ENCODE peak calls at places on chromosomes 4 and X, in five cellular contexts. B is A673, F is mammary epithelial cell, J is body of pancreas, P is WERI-Rb-1. N is an unnamed sample.

GRCh38 chr4:138259296-138259695 is 17.1 kb upstream of the SLC7A11 start:
- DNase-seq in B (no peak), F (peak; percentile 56), J (no peak), P (no peak), N (no peak)

GRCh38 chr4:38132140-38132673 is 172.0 kb downstream of the PTTG2 start:
- DNase-seq in B (peak; percentile 36), F (peak; percentile 99), J (peak; percentile 35), P (no peak), N (peak; percentile 94)

GRCh38 chr4:22301253-22301652 is 214.6 kb downstream of the ADGRA3 start:
- DNase-seq in B (no peak), F (no peak), J (no peak), P (no peak), N (no peak)

GRCh38 chr4:85778809-85779124 is 303.8 kb downstream of the ARHGAP24 start:
- DNase-seq in B (no peak), F (no peak), J (no peak), P (no peak), N (peak; percentile 52)

GRCh38 chrX:140110081-140110650 is 144.8 kb upstream of the CXorf66 start:
- DNase-seq in B (no peak), F (no peak), J (no peak), P (no peak), N (no peak)

GRCh38 chr4:38177792-38178665 is 217.8 kb downstream of the PTTG2 start:
- DNase-seq in B (no peak), F (no peak), J (peak; percentile 89), P (no peak), N (no peak)

GRCh38 chr4:11343536-11343935 is 85.2 kb downstream of the HS3ST1 start:
- DNase-seq in B (no peak), F (no peak), J (no peak), P (no peak), N (no peak)

GRCh38 chrX:9677098-9677739 is 88.4 kb downstream of the GPR143 start:
- DNase-seq in B (no peak), F (no peak), J (no peak), P (no peak), N (no peak)

GRCh38 chr4:140743194-140743931 is 12.8 kb downstream of the TBC1D9 start:
- DNase-seq in B (peak; percentile 70), F (peak; percentile 62), J (no peak), P (no peak), N (peak; percentile 85)

GRCh38 chr4:83219344-83219990 is 65.1 kb downstream of the COQ2 start:
- DNase-seq in B (no peak), F (peak; percentile 86), J (no peak), P (peak; percentile 11), N (peak; percentile 16)

GRCh38 chr4:83219991-83220360 is 64.6 kb downstream of the COQ2 start:
- DNase-seq in B (no peak), F (no peak), J (no peak), P (no peak), N (no peak)

GRCh38 chr4:83214079-83214478 is 70.5 kb downstream of the COQ2 start:
- DNase-seq in B (no peak), F (no peak), J (no peak), P (no peak), N (no peak)

GRCh38 chr4:83216856-83217683 is 67.5 kb downstream of the COQ2 start:
- DNase-seq in B (no peak), F (no peak), J (no peak), P (no peak), N (no peak)

GRCh38 chr4:83217721-83218522 is 66.7 kb downstream of the COQ2 start:
- DNase-seq in B (no peak), F (no peak), J (no peak), P (no peak), N (no peak)
- H3K27ac ChIP-seq in B (no peak overlapping the region), F (no peak overlapping the region), J (no peak overlapping the region), P (no peak overlapping the region), N (no peak overlapping the region)

DNA sequence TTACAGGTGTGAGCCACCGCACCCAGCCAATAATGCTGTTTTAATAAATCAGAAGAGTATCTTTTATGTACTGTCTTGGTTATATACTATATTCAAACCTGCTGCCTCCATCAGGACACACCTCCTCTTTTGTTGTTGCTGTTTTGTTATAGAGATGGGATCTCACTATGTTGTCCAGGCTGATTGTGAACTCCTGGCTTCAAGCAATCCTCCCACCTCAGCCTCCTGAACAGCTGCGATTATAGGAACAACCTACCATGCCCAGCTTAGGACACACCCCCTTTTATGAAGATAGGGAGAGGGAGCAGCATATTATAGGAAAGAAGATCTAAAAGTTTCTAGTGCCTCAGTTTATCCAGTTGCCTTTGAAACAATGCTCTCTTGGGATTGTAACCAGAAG is 62.2 kb upstream of the RAB33B start:
- DNase-seq in B (no peak), F (no peak), J (no peak), P (no peak), N (no peak)
- H3K36me3 ChIP-seq in B (peaks cover 60% of the 10 kb centered on the region), F (peaks cover 7% of the 10 kb centered on the region), J (peaks cover 2% of the 10 kb centered on the region), P (peaks cover 43% of the 10 kb centered on the region), N (peaks cover 64% of the 10 kb centered on the region)

DNA sequence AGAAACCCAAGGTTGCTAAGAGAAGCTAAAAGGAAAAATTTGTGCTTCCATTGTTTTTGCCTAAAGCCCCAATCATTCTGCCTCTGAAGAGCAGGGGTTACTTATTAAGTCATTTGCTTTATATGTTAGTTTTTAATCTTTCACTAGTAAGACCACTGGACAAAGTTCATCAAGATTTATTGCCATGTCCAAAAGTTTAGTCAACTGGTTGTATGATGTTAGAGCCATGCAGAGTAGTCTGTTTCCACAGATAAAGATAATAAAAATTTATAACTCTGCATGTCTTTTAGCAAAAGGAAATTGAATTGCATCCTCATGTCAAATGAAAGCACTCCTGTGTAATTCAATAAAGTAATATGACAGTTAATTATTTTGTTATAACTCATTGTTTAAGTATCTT is 75.8 kb upstream of the PRKG2 start:
- DNase-seq in B (no peak), F (no peak), J (no peak), P (no peak), N (no peak)
- H3K27ac ChIP-seq in B (no peak overlapping the region), F (no peak overlapping the region), J (no peak overlapping the region), P (no peak overlapping the region), N (no peak overlapping the region)

DNA sequence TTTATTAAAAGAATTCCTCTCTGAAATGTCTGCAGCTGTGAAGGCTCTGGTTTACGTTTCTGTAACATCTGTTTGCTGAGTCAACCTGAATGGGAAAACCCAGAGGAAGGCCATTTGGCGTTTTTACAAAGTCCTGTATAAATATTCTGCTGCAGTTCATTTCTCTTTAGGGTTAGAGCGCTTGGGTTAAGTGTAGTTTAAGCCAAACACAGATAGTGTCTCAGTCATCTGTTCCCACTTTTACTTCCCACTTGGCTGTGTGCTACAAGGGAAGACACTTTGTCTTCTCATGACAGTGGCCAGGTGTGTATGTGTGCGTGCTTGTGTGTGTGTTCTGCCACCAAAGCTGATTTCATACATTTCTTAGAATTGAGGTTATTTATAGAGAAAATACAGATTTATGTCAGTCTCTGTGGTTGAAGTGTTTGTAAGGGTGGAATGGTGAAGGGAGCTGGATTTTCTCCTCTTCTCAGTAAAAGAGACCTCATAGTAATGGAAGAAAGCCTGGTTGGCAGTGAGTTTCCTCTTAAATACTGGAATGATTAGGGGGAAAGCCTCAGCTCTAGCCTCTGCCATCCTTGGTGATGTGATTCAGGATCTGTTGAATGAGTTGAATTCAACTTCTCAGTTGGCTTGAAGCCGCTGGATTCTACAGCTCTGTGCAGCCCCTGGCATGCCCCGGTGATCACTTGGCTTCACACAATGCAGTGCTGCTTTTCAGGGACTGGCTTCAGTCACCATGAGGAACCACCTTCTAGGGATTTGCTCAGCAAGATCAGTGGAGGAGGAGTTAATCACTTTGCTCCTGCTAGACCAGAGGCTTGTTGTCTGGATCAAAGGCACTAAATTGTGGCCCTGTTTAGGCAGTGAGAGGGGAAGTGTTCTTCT is 50.6 kb downstream of the JADE1 start:
- DNase-seq in B (no peak), F (no peak), J (no peak), P (no peak), N (no peak)
- H3K36me3 ChIP-seq in B (peaks cover 71% of the 10 kb centered on the region), F (peaks cover 10% of the 10 kb centered on the region), J (peaks cover 51% of the 10 kb centered on the region), P (peaks cover 98% of the 10 kb centered on the region), N (peaks cover 58% of the 10 kb centered on the region)

GRCh38 chr4:39341075-39341725 is 25.0 kb downstream of the RFC1 start:
- DNase-seq in B (no peak), F (no peak), J (peak; percentile 63), P (no peak), N (no peak)

GRCh38 chr4:39348371-39349265 is 17.5 kb downstream of the RFC1 start:
- DNase-seq in B (no peak), F (peak; percentile 46), J (no peak), P (peak; percentile 65), N (peak; percentile 62)

GRCh38 chr4:39342731-39343130 is 23.4 kb downstream of the RFC1 start:
- DNase-seq in B (no peak), F (no peak), J (no peak), P (peak; percentile 56), N (no peak)

GRCh38 chr4:39349326-39349725 is 16.8 kb downstream of the RFC1 start:
- DNase-seq in B (no peak), F (no peak), J (no peak), P (peak; percentile 31), N (no peak)

GRCh38 chr4:39346856-39347519 is 19.2 kb downstream of the RFC1 start:
- DNase-seq in B (no peak), F (no peak), J (no peak), P (peak; percentile 56), N (no peak)
- H3K27ac ChIP-seq in B (no peak overlapping the region), F (no peak overlapping the region), J (no peak overlapping the region), P (peak overlapping the region; percentile 8), N (no peak overlapping the region)

DNA sequence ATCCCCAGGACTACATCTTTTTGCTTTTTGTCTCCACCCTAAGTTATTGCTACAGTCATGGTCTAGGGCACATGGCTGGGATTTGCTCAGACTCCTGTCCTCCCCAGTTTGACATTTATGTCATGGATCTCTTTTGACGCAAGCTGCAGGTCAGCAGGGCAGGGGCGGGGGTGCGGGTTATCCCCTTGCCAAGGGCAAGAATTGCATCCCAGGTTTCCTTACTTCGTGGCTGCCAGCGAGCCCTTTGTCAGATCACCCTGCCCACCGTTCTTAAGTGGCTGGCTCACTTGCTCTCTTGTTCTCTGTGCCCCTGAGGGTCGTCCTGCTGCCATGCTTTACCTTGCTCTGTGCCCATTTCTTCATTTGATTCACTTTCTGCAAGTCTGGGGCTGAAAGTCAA is 21.1 kb upstream of the UBA1 start:
- DNase-seq in B (no peak), F (no peak), J (no peak), P (no peak), N (no peak)
- H3K36me3 ChIP-seq in B (peaks cover 31% of the 10 kb centered on the region), F (peaks cover 2% of the 10 kb centered on the region), J (peaks cover 7% of the 10 kb centered on the region), P (peaks cover 34% of the 10 kb centered on the region), N (no peaks in the 10 kb centered on the region)

DNA sequence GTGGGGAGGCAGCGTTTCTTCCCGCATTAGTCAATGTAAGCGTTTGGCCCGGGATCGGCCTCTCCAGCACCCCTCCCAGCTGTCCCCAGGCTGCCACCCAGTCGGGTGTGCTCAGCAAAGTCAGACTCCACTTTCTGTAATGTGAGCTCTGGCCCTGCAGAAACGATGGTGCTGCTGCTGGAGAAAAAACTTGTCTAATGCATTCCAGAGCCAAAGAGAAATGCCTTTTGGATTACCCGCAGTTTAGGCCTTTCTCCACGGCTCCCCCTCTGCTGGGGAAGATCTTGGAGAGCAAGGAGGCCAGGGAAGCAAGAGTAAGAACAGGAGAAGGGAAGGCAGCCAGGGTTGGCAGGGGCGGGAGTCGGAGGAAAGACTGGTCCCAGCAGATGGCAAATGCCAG is 55.2 kb downstream of the ELF4 start:
- DNase-seq in B (no peak), F (no peak), J (no peak), P (no peak), N (peak; percentile 80)
- H3K27ac ChIP-seq in B (no peak overlapping the region), F (no peak overlapping the region), J (no peak overlapping the region), P (no peak overlapping the region), N (peak overlapping the region; percentile 76)

DNA sequence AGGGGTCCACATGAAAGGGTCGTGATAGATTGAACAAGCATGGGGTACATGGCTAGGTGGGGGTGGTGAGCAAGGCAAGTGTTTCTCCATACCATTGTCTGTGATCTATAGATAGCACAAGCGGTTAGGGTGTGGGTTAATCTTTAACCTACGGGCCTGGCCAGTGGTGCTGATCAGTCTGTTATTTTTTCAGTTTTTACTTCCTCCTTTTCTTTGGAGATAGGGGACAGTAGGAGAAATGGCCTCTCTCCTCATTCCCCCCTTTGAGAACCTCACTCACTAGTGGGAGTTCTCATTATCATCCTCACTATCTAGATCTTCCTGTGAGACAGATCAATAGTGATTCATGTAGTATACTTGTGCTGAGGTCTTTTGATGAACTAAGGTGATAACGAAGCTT is 16.2 kb upstream of the GPKOW start:
- DNase-seq in B (no peak), F (peak; percentile 8), J (no peak), P (no peak), N (no peak)
- H3K36me3 ChIP-seq in B (no peaks in the 10 kb centered on the region), F (no peaks in the 10 kb centered on the region), J (no peaks in the 10 kb centered on the region), P (no peaks in the 10 kb centered on the region), N (no peaks in the 10 kb centered on the region)